ENCODE peak calls at places on chromosomes 7 and 10, in seven cellular contexts. One of them, this sample, is unnamed.

GRCh38 chr10:3902054-3902808 is 117.2 kb upstream of the KLF6 start:
- DNase-seq in GM12891: peak
- DNase-seq in A549: no peak
- DNase-seq in body of pancreas: peak
- DNase-seq in esophagus squamous epithelium: no peak
- DNase-seq in right lobe of liver: no peak
- DNase-seq in IMR-90: no peak
- DNase-seq in this sample: no peak

GRCh38 chr7:57210212-57210611 is 78.0 kb upstream of the ZNF479 start:
- DNase-seq in esophagus squamous epithelium: no peak
- DNase-seq in GM12891: no peak
- DNase-seq in body of pancreas: no peak
- DNase-seq in A549: no peak
- DNase-seq in IMR-90: no peak
- DNase-seq in right lobe of liver: no peak
- DNase-seq in this sample: no peak

GRCh38 chr7:43639858-43640491 is 57.1 kb downstream of the STK17A start:
- DNase-seq in GM12891: no peak
- DNase-seq in body of pancreas: peak
- DNase-seq in right lobe of liver: peak
- DNase-seq in A549: no peak
- DNase-seq in IMR-90: peak
- DNase-seq in esophagus squamous epithelium: no peak
- DNase-seq in this sample: no peak

GRCh38 chr10:118712930-118713634 is 41.7 kb downstream of the CACUL1 start:
- DNase-seq in IMR-90: no peak
- DNase-seq in right lobe of liver: no peak
- DNase-seq in body of pancreas: no peak
- DNase-seq in GM12891: no peak
- DNase-seq in A549: no peak
- DNase-seq in esophagus squamous epithelium: no peak
- DNase-seq in this sample: peak

GRCh38 chr7:151376218-151376902 is 33.5 kb downstream of the WDR86 start:
- DNase-seq in body of pancreas: no peak
- DNase-seq in esophagus squamous epithelium: no peak
- DNase-seq in right lobe of liver: no peak
- DNase-seq in A549: no peak
- DNase-seq in IMR-90: no peak
- DNase-seq in GM12891: peak
- DNase-seq in this sample: no peak

GRCh38 chr7:49790209-49790608 is 16.8 kb downstream of the VWC2 start:
- DNase-seq in esophagus squamous epithelium: no peak
- DNase-seq in right lobe of liver: no peak
- DNase-seq in IMR-90: no peak
- DNase-seq in GM12891: no peak
- DNase-seq in body of pancreas: no peak
- DNase-seq in A549: no peak
- DNase-seq in this sample: no peak

GRCh38 chr7:107502154-107502553 is 32.3 kb downstream of the GPR22 start:
- DNase-seq in IMR-90: no peak
- DNase-seq in A549: no peak
- DNase-seq in GM12891: no peak
- DNase-seq in body of pancreas: no peak
- DNase-seq in right lobe of liver: no peak
- DNase-seq in esophagus squamous epithelium: no peak
- DNase-seq in this sample: no peak

GRCh38 chr10:13615650-13616049 is 28.9 kb downstream of the PRPF18 start:
- DNase-seq in body of pancreas: no peak
- DNase-seq in esophagus squamous epithelium: no peak
- DNase-seq in IMR-90: no peak
- DNase-seq in GM12891: no peak
- DNase-seq in right lobe of liver: no peak
- DNase-seq in A549: no peak
- DNase-seq in this sample: no peak

GRCh38 chr7:95871078-95871848 is 98.9 kb downstream of the DYNC1I1 start:
- DNase-seq in GM12891: peak
- DNase-seq in IMR-90: peak
- DNase-seq in body of pancreas: peak
- DNase-seq in esophagus squamous epithelium: no peak
- DNase-seq in A549: peak
- DNase-seq in right lobe of liver: peak
- DNase-seq in this sample: peak

GRCh38 chr10:110007171-110007700 is 548 bp upstream of the ADD3 start:
- DNase-seq in esophagus squamous epithelium: peak
- DNase-seq in IMR-90: peak
- DNase-seq in A549: peak
- DNase-seq in body of pancreas: no peak
- DNase-seq in right lobe of liver: peak
- DNase-seq in GM12891: peak
- DNase-seq in this sample: peak

GRCh38 chr10:3472705-3473078 is 300.1 kb upstream of the PITRM1 start:
- DNase-seq in IMR-90: peak
- DNase-seq in A549: no peak
- DNase-seq in esophagus squamous epithelium: no peak
- DNase-seq in right lobe of liver: no peak
- DNase-seq in GM12891: no peak
- DNase-seq in body of pancreas: no peak
- DNase-seq in this sample: no peak

GRCh38 chr10:1203216-1203615 is 147.0 kb downstream of the WDR37 start:
- DNase-seq in right lobe of liver: no peak
- DNase-seq in A549: no peak
- DNase-seq in body of pancreas: no peak
- DNase-seq in esophagus squamous epithelium: no peak
- DNase-seq in GM12891: no peak
- DNase-seq in IMR-90: no peak
- DNase-seq in this sample: no peak

GRCh38 chr10:59019603-59020002 is 156.8 kb upstream of the PHYHIPL start:
- DNase-seq in IMR-90: no peak
- DNase-seq in A549: no peak
- DNase-seq in right lobe of liver: no peak
- DNase-seq in GM12891: no peak
- DNase-seq in esophagus squamous epithelium: no peak
- DNase-seq in body of pancreas: no peak
- DNase-seq in this sample: no peak

GRCh38 chr10:105700327-105700726 is 1059.2 kb downstream of the SORCS3 start:
- DNase-seq in body of pancreas: no peak
- DNase-seq in IMR-90: no peak
- DNase-seq in esophagus squamous epithelium: no peak
- DNase-seq in GM12891: no peak
- DNase-seq in A549: no peak
- DNase-seq in right lobe of liver: no peak
- DNase-seq in this sample: no peak

GRCh38 chr10:104492349-104492940 is 138.8 kb downstream of the CFAP58 start:
- DNase-seq in right lobe of liver: no peak
- DNase-seq in GM12891: no peak
- DNase-seq in A549: no peak
- DNase-seq in esophagus squamous epithelium: no peak
- DNase-seq in body of pancreas: no peak
- DNase-seq in IMR-90: no peak
- DNase-seq in this sample: no peak

GRCh38 chr7:124035706-124036105 is 2.8 kb upstream of the TMEM229A start:
- DNase-seq in right lobe of liver: no peak
- DNase-seq in esophagus squamous epithelium: no peak
- DNase-seq in A549: no peak
- DNase-seq in GM12891: no peak
- DNase-seq in body of pancreas: no peak
- DNase-seq in IMR-90: no peak
- DNase-seq in this sample: no peak

GRCh38 chr10:91590904-91591791 is 41.7 kb downstream of the PPP1R3C start:
- DNase-seq in GM12891: no peak
- DNase-seq in IMR-90: peak
- DNase-seq in right lobe of liver: no peak
- DNase-seq in body of pancreas: peak
- DNase-seq in A549: peak
- DNase-seq in esophagus squamous epithelium: no peak
- DNase-seq in this sample: no peak

GRCh38 chr7:4132221-4132620 is 549.9 kb upstream of the FOXK1 start:
- DNase-seq in GM12891: no peak
- DNase-seq in right lobe of liver: no peak
- DNase-seq in IMR-90: no peak
- DNase-seq in esophagus squamous epithelium: no peak
- DNase-seq in A549: no peak
- DNase-seq in body of pancreas: no peak
- DNase-seq in this sample: no peak

GRCh38 chr7:134469622-134470021 is 10.7 kb upstream of the AKR1B1 start:
- DNase-seq in GM12891: no peak
- DNase-seq in body of pancreas: peak
- DNase-seq in IMR-90: no peak
- DNase-seq in right lobe of liver: no peak
- DNase-seq in esophagus squamous epithelium: no peak
- DNase-seq in A549: no peak
- DNase-seq in this sample: no peak

GRCh38 chr7:151930695-151931094 is 25.6 kb upstream of the GALNTL5 start:
- DNase-seq in right lobe of liver: no peak
- DNase-seq in GM12891: no peak
- DNase-seq in IMR-90: no peak
- DNase-seq in body of pancreas: no peak
- DNase-seq in A549: no peak
- DNase-seq in esophagus squamous epithelium: no peak
- DNase-seq in this sample: no peak

GRCh38 chr7:30840176-30841024 is 69.2 kb downstream of the MINDY4 start:
- DNase-seq in right lobe of liver: no peak
- DNase-seq in IMR-90: no peak
- DNase-seq in esophagus squamous epithelium: no peak
- DNase-seq in body of pancreas: no peak
- DNase-seq in GM12891: no peak
- DNase-seq in A549: no peak
- DNase-seq in this sample: no peak
- TF ChIP-seq POLR2A in right lobe of liver: no peak
- TF ChIP-seq POLR2A in IMR-90: no peak
- TF ChIP-seq POLR2A in esophagus squamous epithelium: no peak
- TF ChIP-seq POLR2A in body of pancreas: no peak
- TF ChIP-seq POLR2A in GM12891: no peak
- TF ChIP-seq POLR2A in A549: no peak
- TF ChIP-seq POLR2A in this sample: no peak

GRCh38 chr10:112441520-112441919 is 5.2 kb downstream of the ZDHHC6 start:
- DNase-seq in GM12891: no peak
- DNase-seq in esophagus squamous epithelium: no peak
- DNase-seq in IMR-90: no peak
- DNase-seq in A549: no peak
- DNase-seq in right lobe of liver: no peak
- DNase-seq in body of pancreas: no peak
- DNase-seq in this sample: no peak

GRCh38 chr10:112446055-112446854 is 459 bp downstream of the ZDHHC6 start:
- DNase-seq in right lobe of liver: no peak
- DNase-seq in A549: peak
- DNase-seq in GM12891: no peak
- DNase-seq in body of pancreas: no peak
- DNase-seq in IMR-90: peak
- DNase-seq in esophagus squamous epithelium: no peak
- DNase-seq in this sample: peak

GRCh38 chr10:112448903-112449302 is 1.9 kb downstream of the VTI1A start:
- DNase-seq in right lobe of liver: no peak
- DNase-seq in GM12891: no peak
- DNase-seq in A549: no peak
- DNase-seq in IMR-90: no peak
- DNase-seq in body of pancreas: no peak
- DNase-seq in esophagus squamous epithelium: no peak
- DNase-seq in this sample: no peak

GRCh38 chr10:112442063-112442462 is 4.7 kb downstream of the ZDHHC6 start:
- DNase-seq in A549: no peak
- DNase-seq in IMR-90: no peak
- DNase-seq in body of pancreas: no peak
- DNase-seq in GM12891: no peak
- DNase-seq in right lobe of liver: no peak
- DNase-seq in esophagus squamous epithelium: no peak
- DNase-seq in this sample: no peak

GRCh38 chr10:112446855-112447691 is at the start of the genes VTI1A and ZDHHC6:
- DNase-seq in esophagus squamous epithelium: peak
- DNase-seq in A549: peak
- DNase-seq in right lobe of liver: peak
- DNase-seq in GM12891: peak
- DNase-seq in IMR-90: peak
- DNase-seq in body of pancreas: peak
- DNase-seq in this sample: peak
- TF ChIP-seq POLR2A in esophagus squamous epithelium: peak
- TF ChIP-seq POLR2A in A549: peak
- TF ChIP-seq POLR2A in right lobe of liver: peak
- TF ChIP-seq POLR2A in GM12891: peak
- TF ChIP-seq POLR2A in IMR-90: peak
- TF ChIP-seq POLR2A in body of pancreas: peak
- TF ChIP-seq POLR2A in this sample: peak

GRCh38 chr7:6730343-6730633 is 23.5 kb upstream of the ZNF12 start:
- DNase-seq in IMR-90: peak
- DNase-seq in esophagus squamous epithelium: no peak
- DNase-seq in body of pancreas: peak
- DNase-seq in A549: peak
- DNase-seq in right lobe of liver: no peak
- DNase-seq in GM12891: no peak
- DNase-seq in this sample: no peak

GRCh38 chr7:6725003-6725402 is 18.3 kb upstream of the ZNF12 start:
- DNase-seq in GM12891: peak
- DNase-seq in A549: no peak
- DNase-seq in body of pancreas: no peak
- DNase-seq in right lobe of liver: no peak
- DNase-seq in IMR-90: no peak
- DNase-seq in esophagus squamous epithelium: no peak
- DNase-seq in this sample: no peak

DNA sequence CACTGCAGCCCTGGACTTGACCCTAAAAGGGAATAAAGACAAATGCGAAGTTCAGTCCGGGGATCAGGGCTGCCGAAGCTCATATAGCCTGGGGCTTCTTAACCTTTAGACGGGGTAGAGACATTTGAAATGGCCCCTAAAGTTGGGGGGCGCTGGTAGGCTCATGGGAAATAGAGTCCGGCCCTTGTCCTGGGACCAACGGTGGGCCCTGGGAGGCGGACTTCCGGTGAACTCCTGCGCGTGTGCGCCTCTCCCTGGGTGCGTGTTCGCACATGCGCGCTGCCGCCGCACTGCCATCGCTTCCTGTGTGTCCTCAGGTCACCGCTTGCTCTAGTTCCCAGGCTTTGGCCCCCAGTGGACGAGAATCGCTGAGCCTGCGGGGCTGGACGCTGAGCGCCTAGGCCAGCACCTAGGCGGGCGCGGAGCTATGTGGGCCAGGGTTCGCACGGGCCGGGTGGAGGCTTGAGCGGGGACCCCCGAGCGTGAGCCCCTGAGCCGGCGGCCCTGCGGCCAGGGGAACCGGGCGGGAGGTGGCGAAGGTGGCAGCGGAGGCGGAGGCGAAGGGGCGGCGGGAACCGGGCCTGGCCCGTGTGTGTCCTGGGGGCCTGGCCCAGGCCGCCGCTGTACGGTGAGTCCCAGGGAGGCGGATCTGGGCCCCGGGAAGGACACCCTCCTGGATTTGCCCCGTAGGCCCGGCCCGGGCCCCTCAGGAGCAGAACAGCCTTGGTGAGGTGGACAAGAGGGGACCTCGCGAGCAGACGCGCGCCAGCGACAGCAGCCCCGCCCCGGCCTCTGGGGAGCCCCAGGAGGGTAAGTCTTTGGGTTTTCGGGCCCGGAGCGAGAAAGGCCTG is 23.0 kb upstream of the ZNF12 start:
- DNase-seq in esophagus squamous epithelium: peak
- DNase-seq in IMR-90: peak
- DNase-seq in body of pancreas: peak
- DNase-seq in right lobe of liver: peak
- DNase-seq in A549: peak
- DNase-seq in GM12891: peak
- DNase-seq in this sample: peak
- TF ChIP-seq POLR2A in esophagus squamous epithelium: no peak
- TF ChIP-seq POLR2A in IMR-90: peak
- TF ChIP-seq POLR2A in body of pancreas: peak
- TF ChIP-seq POLR2A in right lobe of liver: peak
- TF ChIP-seq POLR2A in A549: peak
- TF ChIP-seq POLR2A in GM12891: peak
- TF ChIP-seq POLR2A in this sample: peak

GRCh38 chr10:22436893-22437619 is 91.8 kb downstream of the SPAG6 start:
- DNase-seq in esophagus squamous epithelium: peak
- DNase-seq in body of pancreas: peak
- DNase-seq in right lobe of liver: peak
- DNase-seq in IMR-90: peak
- DNase-seq in GM12891: peak
- DNase-seq in A549: no peak
- DNase-seq in this sample: peak
- TF ChIP-seq POLR2A in esophagus squamous epithelium: peak
- TF ChIP-seq POLR2A in body of pancreas: peak
- TF ChIP-seq POLR2A in right lobe of liver: peak
- TF ChIP-seq POLR2A in IMR-90: peak
- TF ChIP-seq POLR2A in GM12891: peak
- TF ChIP-seq POLR2A in A549: no peak
- TF ChIP-seq POLR2A in this sample: peak

This sample was measured in erythroblast.